ENCODE peak calls at places on chromosome 21, in ten cellular contexts. X is A549, G is neural progenitor cell, J is PC-3, N is heart right ventricle, V is uterus, C is Peyer's patch, T is thoracic aorta, B is hepatocyte, F is fibroblast of lung. R is an unnamed sample.
A peak's percentile ranks its signal among the peaks of the same experiment; 100 is the strongest.

GRCh38 chr21:24939288-24939687 is 668.0 kb downstream of the MRPL39 start:
- DNase-seq in G (no peak), T (no peak), N (no peak), C (no peak), X (no peak), J (no peak), B (no peak), F (no peak), V (no peak), R (no peak)

GRCh38 chr21:25560151-25560783 is 47.0 kb downstream of the MRPL39 start:
- DNase-seq in V (no peak), B (no peak), N (no peak), C (no peak), G (no peak), J (peak; percentile 25), F (peak; percentile 34), X (no peak), T (no peak), R (no peak)

GRCh38 chr21:23452384-23453083 is 2154.7 kb downstream of the MRPL39 start:
- DNase-seq in B (peak; percentile 39), J (peak; percentile 13), T (no peak), N (no peak), X (no peak), F (no peak), C (no peak), V (no peak), G (peak; percentile 77), R (no peak)

GRCh38 chr21:26818911-26819310 is 26.3 kb downstream of the ADAMTS1 start:
- DNase-seq in G (peak; percentile 16), V (no peak), X (no peak), J (no peak), N (no peak), B (no peak), F (no peak), C (no peak), T (no peak), R (no peak)

GRCh38 chr21:18840239-18840638 is 436.7 kb upstream of the TMPRSS15 start:
- DNase-seq in J (peak; percentile 75), G (peak; percentile 5), T (no peak), V (no peak), F (peak; percentile 0), C (no peak), N (no peak), B (peak; percentile 10), X (peak; percentile 16), R (no peak)

GRCh38 chr21:26806734-26807372 is 38.4 kb downstream of the ADAMTS1 start:
- DNase-seq in J (peak; percentile 82), V (no peak), X (no peak), N (no peak), F (peak; percentile 49), G (no peak), B (no peak), T (no peak), C (no peak), R (no peak)

GRCh38 chr21:25963186-25963585 is 207.4 kb downstream of the APP start:
- DNase-seq in F (peak; percentile 36), X (peak; percentile 15), J (peak; percentile 85), V (no peak), C (no peak), T (no peak), G (no peak), N (no peak), B (no peak), R (no peak)

GRCh38 chr21:37863842-37864241 is 52.4 kb downstream of the KCNJ6 start:
- DNase-seq in G (no peak), J (no peak), N (no peak), C (no peak), V (no peak), B (peak; percentile 43), F (peak; percentile 87), X (no peak), T (no peak), R (no peak)

GRCh38 chr21:30072496-30072895 is 94.1 kb downstream of the CLDN17 start:
- DNase-seq in N (peak; percentile 8), B (peak; percentile 58), G (peak; percentile 64), C (peak; percentile 48), V (no peak), F (no peak), J (peak; percentile 72), X (peak; percentile 21), T (no peak), R (no peak)

GRCh38 chr21:18622383-18622782 is 218.8 kb upstream of the TMPRSS15 start:
- DNase-seq in G (no peak), B (no peak), X (no peak), V (no peak), C (no peak), N (no peak), F (no peak), J (no peak), T (no peak), R (no peak)

GRCh38 chr21:35206141-35207125 is 157.3 kb upstream of the RUNX1 start:
- DNase-seq in F (no peak), G (no peak), T (no peak), C (peak; percentile 53), V (no peak), X (no peak), J (no peak), B (peak; percentile 62), N (no peak), R (peak; percentile 34)

GRCh38 chr21:29300547-29301138 is 1.9 kb downstream of the BACH1 start:
- DNase-seq in X (no peak), F (peak; percentile 51), T (no peak), B (no peak), G (no peak), C (no peak), J (peak; percentile 16), V (no peak), N (no peak), R (no peak)

GRCh38 chr21:39885119-39885848 is 18.0 kb downstream of the PCP4 start:
- DNase-seq in G (peak; percentile 47), V (peak; percentile 37), X (no peak), F (no peak), B (no peak), N (peak; percentile 46), C (no peak), J (no peak), T (no peak), R (no peak)

GRCh38 chr21:27168084-27168483 is 201.2 kb upstream of the ADAMTS5 start:
- DNase-seq in X (no peak), F (peak; percentile 34), C (no peak), B (no peak), N (no peak), J (peak; percentile 2), V (no peak), G (no peak), T (no peak), R (no peak)

GRCh38 chr21:16536661-16537359 is 807.0 kb downstream of the USP25 start:
- DNase-seq in T (no peak), V (no peak), X (no peak), J (peak; percentile 31), F (peak; percentile 75), N (no peak), C (no peak), G (no peak), B (no peak), R (no peak)

GRCh38 chr21:36388835-36389234 is 3.6 kb downstream of the CHAF1B start:
- DNase-seq in B (peak; percentile 20), G (peak; percentile 65), X (peak; percentile 52), C (no peak), T (no peak), N (no peak), F (peak; percentile 35), J (no peak), V (no peak), R (no peak)
- TF ChIP-seq CTCF in B (no peak), G (peak; percentile 30), X (no peak), C (no peak), T (peak; percentile 31), N (no peak), F (no peak), J (no peak), V (no peak), R (no peak)

GRCh38 chr21:42237161-42237560 is 18.2 kb downstream of the ABCG1 start:
- DNase-seq in C (no peak), B (no peak), V (no peak), F (no peak), J (no peak), X (no peak), N (no peak), T (no peak), G (no peak), R (no peak)
- H3K4me1 ChIP-seq in C (peaks cover 55% of the 10 kb centered on the region), B (peaks cover 42% of the 10 kb centered on the region), V (no peaks in the 10 kb centered on the region), F (peaks cover 12% of the 10 kb centered on the region), J (peaks cover 16% of the 10 kb centered on the region), X (peaks cover 22% of the 10 kb centered on the region), N (peaks cover 68% of the 10 kb centered on the region), T (peaks cover 36% of the 10 kb centered on the region), G (peaks cover 47% of the 10 kb centered on the region), R (peaks cover 16% of the 10 kb centered on the region)

DNA sequence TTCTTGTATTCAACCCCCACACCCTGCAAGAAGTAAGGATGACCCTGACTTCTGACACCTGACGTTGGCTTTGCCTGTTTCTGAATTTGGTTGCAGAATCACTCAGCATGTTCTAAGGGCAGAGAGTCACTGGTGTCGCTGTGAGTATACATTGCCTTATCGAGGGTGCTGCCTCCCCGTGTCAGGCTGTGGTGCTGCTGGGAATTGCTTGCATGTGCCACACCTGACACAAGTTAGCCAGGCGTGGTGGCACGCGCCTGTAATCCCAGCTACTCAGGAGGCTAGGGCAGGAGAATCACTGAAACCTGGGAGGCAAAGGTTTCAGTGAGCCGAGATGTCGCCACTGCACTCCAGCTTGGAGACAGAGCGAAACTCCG is 45.9 kb downstream of the WDR4 start:
- DNase-seq in T (no peak), X (peak; percentile 61), F (peak; percentile 6), C (peak; percentile 73), V (no peak), G (peak; percentile 52), N (peak; percentile 27), B (peak; percentile 55), J (peak; percentile 74), R (no peak)
- TF ChIP-seq CTCF in T (no peak), X (peak; percentile 23), F (no peak), C (peak; percentile 72), V (no peak), G (peak; percentile 50), N (no peak), B (peak; percentile 43), J (peak; percentile 68), R (no peak)

GRCh38 chr21:45037986-45038385 is 36.4 kb upstream of the ADARB1 start:
- DNase-seq in N (no peak), X (no peak), T (no peak), J (no peak), G (no peak), V (no peak), B (no peak), F (no peak), C (no peak), R (no peak)
- H3K4me1 ChIP-seq in N (peaks cover 23% of the 10 kb centered on the region), X (no peaks in the 10 kb centered on the region), T (peaks cover 65% of the 10 kb centered on the region), J (no peaks in the 10 kb centered on the region), G (peaks cover 7% of the 10 kb centered on the region), V (no peaks in the 10 kb centered on the region), B (peaks cover 19% of the 10 kb centered on the region), F (peaks cover 26% of the 10 kb centered on the region), C (peaks cover 9% of the 10 kb centered on the region), R (peaks cover 15% of the 10 kb centered on the region)

GRCh38 chr21:33940164-33940563 is 24.6 kb upstream of the ATP5PO start:
- DNase-seq in X (no peak), C (no peak), F (peak; percentile 62), G (no peak), T (no peak), J (no peak), V (no peak), B (peak; percentile 48), N (no peak), R (no peak)
- TF ChIP-seq CTCF in X (no peak), C (no peak), F (no peak), G (no peak), T (no peak), J (no peak), V (no peak), B (no peak), N (no peak), R (no peak)